ENCODE peak calls at places on chromosomes 12 and 14, in five cellular contexts. Q, I, Z, W and J are unnamed samples.

GRCh38 chr12:120504587-120504986 is 8.7 kb downstream of the DYNLL1 start:
- DNase-seq in Q (no peak), I (no peak), Z (no peak), W (no peak), J (no peak)

GRCh38 chr14:91599966-91600365 is 89.9 kb upstream of the PPP4R3A start:
- DNase-seq in Q (no peak), I (no peak), Z (no peak), W (no peak), J (no peak)

GRCh38 chr14:63737582-63738006 is 9.7 kb upstream of the SGPP1 start:
- DNase-seq in Q (no peak), I (no peak), Z (peak), W (no peak), J (no peak)

GRCh38 chr14:98858561-98858960 is 413.4 kb downstream of the BCL11B start:
- DNase-seq in Q (no peak), I (no peak), Z (no peak), W (no peak), J (no peak)

GRCh38 chr14:101705733-101706508 is 55.6 kb upstream of the PPP2R5C start:
- DNase-seq in Q (peak), I (peak), Z (peak), W (peak), J (no peak)

GRCh38 chr14:104656014-104656714 is 33.3 kb upstream of the INF2 start:
- DNase-seq in Q (no peak), I (no peak), Z (no peak), W (peak), J (peak)

GRCh38 chr12:70045036-70045435 is 198.2 kb upstream of the CNOT2 start:
- DNase-seq in Q (no peak), I (no peak), Z (no peak), W (no peak), J (no peak)

GRCh38 chr12:5587701-5588100 is 155.8 kb downstream of the NTF3 start:
- DNase-seq in Q (no peak), I (peak), Z (no peak), W (no peak), J (no peak)

GRCh38 chr12:107459649-107460048 is 225.9 kb upstream of the PWP1 start:
- DNase-seq in Q (peak), I (no peak), Z (no peak), W (no peak), J (no peak)

GRCh38 chr14:70000601-70001000 is 121.4 kb downstream of the SMOC1 start:
- DNase-seq in Q (no peak), I (no peak), Z (no peak), W (no peak), J (no peak)

GRCh38 chr12:47236109-47236714 is 156.5 kb upstream of the AMIGO2 start:
- DNase-seq in Q (no peak), I (no peak), Z (no peak), W (no peak), J (no peak)

GRCh38 chr12:89825591-89826449 is 117.2 kb upstream of the ATP2B1 start:
- DNase-seq in Q (peak), I (no peak), Z (no peak), W (no peak), J (no peak)

GRCh38 chr14:59582845-59583509 is 6.4 kb upstream of the CCDC175 start:
- DNase-seq in Q (no peak), I (no peak), Z (no peak), W (no peak), J (no peak)

GRCh38 chr14:105088812-105089745 is 23.8 kb upstream of the GPR132 start:
- DNase-seq in Q (peak), I (no peak), Z (no peak), W (peak), J (no peak)

GRCh38 chr12:42695490-42695995 is 106.0 kb upstream of the PRICKLE1 start:
- DNase-seq in Q (no peak), I (no peak), Z (no peak), W (no peak), J (no peak)

GRCh38 chr14:71645656-71646055 is 286.6 kb upstream of the RGS6 start:
- DNase-seq in Q (no peak), I (no peak), Z (no peak), W (no peak), J (no peak)

GRCh38 chr12:119154435-119154818 is 24.3 kb upstream of the HSPB8 start:
- DNase-seq in Q (no peak), I (peak), Z (no peak), W (peak), J (no peak)

GRCh38 chr12:1443421-1444141 is 150.8 kb downstream of the FBXL14 start:
- DNase-seq in Q (no peak), I (peak), Z (no peak), W (no peak), J (no peak)

GRCh38 chr12:47819902-47820630 is at the start of gene HDAC7:
- DNase-seq in Q (peak), I (peak), Z (peak), W (peak), J (peak)

GRCh38 chr12:49937639-49938300 is 12.8 kb upstream of the AQP2 start:
- DNase-seq in Q (no peak), I (no peak), Z (no peak), W (no peak), J (no peak)

GRCh38 chr12:14950421-14950820 is 11.0 kb downstream of the ARHGDIB start:
- DNase-seq in Q (no peak), I (no peak), Z (no peak), W (no peak), J (no peak)

GRCh38 chr14:26522985-26523384 is 74.8 kb downstream of the NOVA1 start:
- DNase-seq in Q (no peak), I (no peak), Z (no peak), W (no peak), J (no peak)

GRCh38 chr12:65607271-65607880 is 216.9 kb upstream of the HMGA2 start:
- DNase-seq in Q (no peak), I (peak), Z (no peak), W (no peak), J (no peak)

GRCh38 chr12:57370084-57370483 is 60.8 kb downstream of the R3HDM2 start:
- DNase-seq in Q (no peak), I (no peak), Z (no peak), W (no peak), J (no peak)

GRCh38 chr12:93913845-93914244 is 234.5 kb upstream of the PLXNC1 start:
- DNase-seq in Q (no peak), I (no peak), Z (no peak), W (no peak), J (no peak)

GRCh38 chr12:131118366-131118765 is 164.7 kb downstream of the ADGRD1 start:
- DNase-seq in Q (no peak), I (no peak), Z (no peak), W (no peak), J (no peak)

GRCh38 chr14:77061630-77062029 is 33.1 kb upstream of the IRF2BPL start:
- DNase-seq in Q (no peak), I (no peak), Z (no peak), W (no peak), J (no peak)

GRCh38 chr12:124503305-124503704 is 64.1 kb downstream of the NCOR2 start:
- DNase-seq in Q (no peak), I (no peak), Z (no peak), W (no peak), J (no peak)

GRCh38 chr12:7989827-7990491 is 42.6 kb upstream of the FOXJ2 start:
- DNase-seq in Q (no peak), I (no peak), Z (peak), W (no peak), J (no peak)

GRCh38 chr12:18068355-18068754 is 21.6 kb downstream of the RERGL start:
- DNase-seq in Q (no peak), I (no peak), Z (no peak), W (no peak), J (no peak)

GRCh38 chr14:65224799-65225198 is 122.5 kb upstream of the MAX start:
- DNase-seq in Q (no peak), I (no peak), Z (no peak), W (peak), J (peak)

GRCh38 chr14:45051180-45051579 is 32.7 kb upstream of the PRPF39 start:
- DNase-seq in Q (no peak), I (no peak), Z (no peak), W (no peak), J (no peak)

GRCh38 chr14:88831285-88831684 is 6.8 kb downstream of the TTC8 start:
- DNase-seq in Q (no peak), I (no peak), Z (no peak), W (no peak), J (no peak)

GRCh38 chr14:51732494-51733080 is 80.9 kb downstream of the FRMD6 start:
- DNase-seq in Q (no peak), I (no peak), Z (no peak), W (no peak), J (no peak)

GRCh38 chr12:10771132-10771733 is 31.2 kb downstream of the TAS2R7 start:
- DNase-seq in Q (peak), I (no peak), Z (no peak), W (no peak), J (peak)